ENCODE peak calls at places on chromosome 10, in six cellular contexts. H, R, Q, F, Z and C are unnamed samples.
A peak's percentile ranks its signal among the peaks of the same experiment; 100 is the strongest.

GRCh38 chr10:69060127-69060798 is 27.6 kb upstream of the SRGN start:
- DNase-seq in H (no peak), R (no peak), Q (no peak), F (no peak), Z (no peak), C (no peak)

GRCh38 chr10:114087655-114088054 is 44.0 kb downstream of the ADRB1 start:
- DNase-seq in H (no peak), R (no peak), Q (no peak), F (no peak), Z (peak; percentile 16), C (no peak)

GRCh38 chr10:119496282-119496681 is 46.2 kb downstream of the RGS10 start:
- DNase-seq in H (no peak), R (no peak), Q (no peak), F (no peak), Z (peak; percentile 28), C (peak; percentile 56)

GRCh38 chr10:18665815-18666558 is 6.8 kb downstream of the ARL5B start:
- DNase-seq in H (no peak), R (no peak), Q (peak; percentile 56), F (no peak), Z (no peak), C (peak; percentile 42)

GRCh38 chr10:122128357-122128756 is 139.4 kb downstream of the TACC2 start:
- DNase-seq in H (no peak), R (no peak), Q (peak; percentile 44), F (no peak), Z (no peak), C (peak; percentile 82)

GRCh38 chr10:1366277-1366676 is 310.1 kb downstream of the WDR37 start:
- DNase-seq in H (no peak), R (no peak), Q (no peak), F (peak; percentile 16), Z (no peak), C (no peak)

GRCh38 chr10:70130878-70131559 is 1.6 kb downstream of the AIFM2 start:
- DNase-seq in H (no peak), R (no peak), Q (peak; percentile 71), F (no peak), Z (no peak), C (peak; percentile 82)

GRCh38 chr10:6907877-6908530 is 327.9 kb upstream of the PRKCQ start:
- DNase-seq in H (no peak), R (no peak), Q (no peak), F (no peak), Z (peak; percentile 21), C (no peak)

GRCh38 chr10:25465582-25466372 is 291.0 kb downstream of the GPR158 start:
- DNase-seq in H (no peak), R (no peak), Q (no peak), F (no peak), Z (no peak), C (no peak)

GRCh38 chr10:97823734-97824133 is 25.9 kb upstream of the GOLGA7B start:
- DNase-seq in H (no peak), R (no peak), Q (no peak), F (no peak), Z (no peak), C (no peak)

GRCh38 chr10:78250313-78251040 is 216.8 kb downstream of the RPS24 start:
- DNase-seq in H (no peak), R (no peak), Q (no peak), F (no peak), Z (no peak), C (no peak)

GRCh38 chr10:73979428-73980407 is 18.2 kb upstream of the VCL start:
- DNase-seq in H (no peak), R (no peak), Q (no peak), F (no peak), Z (no peak), C (no peak)

GRCh38 chr10:70596110-70596798 is 6.3 kb downstream of the PRF1 start:
- DNase-seq in H (no peak), R (no peak), Q (no peak), F (peak; percentile 27), Z (no peak), C (no peak)

GRCh38 chr10:122990278-122990677 is 10.1 kb downstream of the PSTK start:
- DNase-seq in H (no peak), R (no peak), Q (no peak), F (no peak), Z (no peak), C (no peak)

GRCh38 chr10:88318803-88319202 is 264.3 kb downstream of the RNLS start:
- DNase-seq in H (no peak), R (peak; percentile 54), Q (no peak), F (no peak), Z (peak; percentile 61), C (no peak)

GRCh38 chr10:22986771-22987542 is 59.1 kb downstream of the ARMC3 start:
- DNase-seq in H (no peak), R (no peak), Q (peak; percentile 38), F (no peak), Z (no peak), C (peak; percentile 43)

GRCh38 chr10:112409755-112410154 is 35.8 kb downstream of the ACSL5 start:
- DNase-seq in H (no peak), R (no peak), Q (no peak), F (no peak), Z (no peak), C (no peak)

DNA sequence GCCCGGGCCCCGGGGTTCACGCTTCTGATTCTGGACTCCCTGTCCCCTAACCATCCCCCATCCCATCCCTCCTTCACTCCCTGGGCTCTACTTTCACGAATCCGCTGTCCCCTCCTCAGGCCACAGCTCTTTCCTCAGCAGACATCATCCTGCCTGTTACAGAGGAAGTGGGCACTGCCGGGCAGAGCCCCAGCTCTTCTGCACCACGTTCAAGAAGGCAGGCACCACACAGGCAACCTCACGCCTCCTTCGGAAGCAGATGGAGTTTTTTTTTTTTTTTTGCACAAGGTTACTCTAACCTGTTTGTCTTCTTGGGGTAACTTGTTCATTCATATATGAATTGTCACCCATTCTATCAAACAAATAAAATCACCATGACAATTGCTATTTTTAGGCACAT is 17.9 kb upstream of the ZNF32 start:
- DNase-seq in H (no peak), R (no peak), Q (no peak), F (no peak), Z (no peak), C (no peak)
- H3K23ac ChIP-seq in H (no peak overlapping the region), R (no peak overlapping the region), Q (no peak overlapping the region), F (no peak overlapping the region), Z (no peak overlapping the region), C (no peak overlapping the region)

DNA sequence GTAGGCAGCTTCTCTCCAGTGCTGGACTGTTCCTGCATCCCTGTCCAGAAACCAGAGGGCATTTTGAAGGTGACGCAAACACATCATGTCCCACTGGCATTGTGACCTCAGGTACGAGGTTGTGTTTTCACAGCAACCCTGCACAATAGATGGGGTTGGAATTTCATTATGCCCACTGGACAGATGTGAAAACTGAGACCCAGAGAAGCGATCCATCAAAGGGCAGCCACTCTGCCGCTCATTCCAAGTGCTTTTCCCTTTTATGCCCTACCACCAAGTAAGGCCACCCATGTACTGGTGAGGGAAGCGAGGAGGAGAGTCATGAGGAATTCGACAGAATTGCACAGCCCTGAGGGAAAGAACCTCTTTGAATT is 63.3 kb downstream of the CALML3 start:
- DNase-seq in H (no peak), R (no peak), Q (no peak), F (no peak), Z (no peak), C (no peak)
- H2AK5ac ChIP-seq in H (peak overlapping the region; percentile 0), R (no peak overlapping the region), Q (peak overlapping the region; percentile 73), F (no peak overlapping the region), Z (no peak overlapping the region), C (no peak overlapping the region)

DNA sequence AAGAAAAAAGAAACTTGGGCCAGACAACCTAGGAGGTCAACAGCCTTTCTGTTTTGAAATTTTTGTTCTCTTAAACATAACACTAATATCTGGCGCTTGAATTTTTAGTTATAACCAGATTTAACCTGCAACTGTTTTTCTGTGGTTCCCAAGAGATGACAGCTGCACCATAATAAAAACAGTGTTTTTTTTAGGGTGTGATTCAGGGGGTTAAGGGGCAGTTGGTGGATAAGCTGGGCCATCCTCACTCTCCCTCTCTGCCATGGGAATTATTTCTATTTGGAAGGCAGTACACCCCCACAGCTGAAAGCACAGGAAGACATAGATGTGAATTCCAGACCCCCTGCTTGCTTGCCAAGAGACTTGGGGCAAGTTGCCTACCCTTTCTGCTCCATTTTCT is 20.1 kb upstream of the TM9SF3 start:
- DNase-seq in H (no peak), R (no peak), Q (no peak), F (no peak), Z (peak; percentile 30), C (no peak)
- H2BK15ac ChIP-seq in H (no peak overlapping the region), R (no peak overlapping the region), Q (no peak overlapping the region), F (no peak overlapping the region), Z (no peak overlapping the region), C (no peak overlapping the region)

DNA sequence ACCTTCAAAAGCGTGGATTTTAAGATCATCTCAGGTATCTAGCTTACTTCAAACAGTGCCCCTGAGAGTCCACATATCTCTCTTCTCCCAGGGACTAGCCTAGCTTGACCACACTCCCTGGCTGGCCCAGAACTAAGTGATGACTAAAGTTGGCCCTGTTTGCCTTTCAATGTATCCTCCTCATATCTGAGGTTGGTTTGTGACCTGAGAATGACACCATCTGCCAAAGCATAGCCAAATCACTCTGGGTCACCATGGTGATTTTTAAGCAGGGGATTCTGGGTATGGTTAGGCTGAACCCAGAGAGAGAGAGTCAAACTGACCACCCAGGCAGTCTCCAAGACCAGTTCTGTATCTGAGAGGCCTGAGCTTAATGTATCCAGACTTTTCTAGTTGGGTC is 16.2 kb downstream of the CNNM1 start:
- DNase-seq in H (no peak), R (no peak), Q (peak; percentile 68), F (no peak), Z (peak; percentile 72), C (peak; percentile 64)
- H3K23ac ChIP-seq in H (no peak overlapping the region), R (no peak overlapping the region), Q (no peak overlapping the region), F (no peak overlapping the region), Z (no peak overlapping the region), C (no peak overlapping the region)

DNA sequence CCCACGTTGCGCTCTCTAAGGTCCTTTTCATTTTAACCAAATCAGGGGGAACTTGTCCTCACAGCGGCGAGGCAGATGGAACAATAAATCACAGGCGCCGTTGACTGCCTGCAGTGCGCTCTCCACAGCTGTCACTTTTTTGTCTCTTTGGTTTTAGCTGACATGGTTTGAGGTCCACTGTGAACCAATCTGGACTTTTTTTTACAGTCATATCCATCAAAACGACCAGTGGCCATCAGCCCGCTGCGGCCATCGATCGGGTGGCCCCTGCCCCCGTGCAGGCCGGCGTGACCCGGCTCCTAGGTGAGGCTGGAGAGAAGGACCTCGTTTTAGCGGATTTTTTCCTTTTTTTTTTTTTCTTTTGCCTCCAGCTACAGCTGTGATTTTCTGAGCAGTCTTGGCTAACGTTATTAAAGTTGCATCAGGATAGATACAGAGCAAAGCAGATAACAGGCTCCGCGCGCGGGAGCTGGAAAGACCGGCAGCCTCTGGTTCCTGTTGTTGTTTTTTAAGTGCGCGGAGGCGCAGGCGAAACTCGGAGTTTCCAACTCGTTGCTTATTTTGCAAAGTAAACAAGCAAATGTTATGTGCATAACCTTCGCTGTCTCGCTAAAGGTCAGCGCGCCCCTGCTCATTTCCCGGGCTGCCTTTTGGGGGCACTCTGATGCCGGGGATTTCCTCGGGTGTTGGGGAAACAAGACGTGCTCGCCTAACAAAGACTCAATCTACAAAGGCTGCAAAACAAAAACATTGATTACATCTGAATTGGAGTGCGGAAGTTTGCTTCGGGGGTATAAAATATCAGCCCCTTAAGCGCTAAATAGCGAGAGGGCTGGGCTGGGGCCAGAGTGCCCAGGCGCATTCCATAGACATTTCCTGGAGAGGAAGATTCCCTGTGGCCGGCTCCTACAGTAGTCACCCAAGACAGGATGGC is 414.9 kb upstream of the MKI67 start:
- DNase-seq in H (peak; percentile 36), R (peak; percentile 92), Q (no peak), F (peak; percentile 79), Z (peak; percentile 56), C (peak; percentile 19)
- H2AK5ac ChIP-seq in H (no peak overlapping the region), R (no peak overlapping the region), Q (no peak overlapping the region), F (peak overlapping the region; percentile 83), Z (no peak overlapping the region), C (no peak overlapping the region)

GRCh38 chr10:91061608-91062007 is 140.7 kb upstream of the ANKRD1 start:
- DNase-seq in H (no peak), R (no peak), Q (no peak), F (no peak), Z (no peak), C (peak; percentile 21)

GRCh38 chr10:91061187-91061586 is 140.3 kb upstream of the ANKRD1 start:
- DNase-seq in H (no peak), R (no peak), Q (no peak), F (no peak), Z (no peak), C (no peak)
- H2BK15ac ChIP-seq in H (no peak overlapping the region), R (no peak overlapping the region), Q (no peak overlapping the region), F (no peak overlapping the region), Z (no peak overlapping the region), C (no peak overlapping the region)